ENCODE peak calls at places on chromosome 12, in seven cellular contexts. X is heart left ventricle, F is tibial nerve, B is right lobe of liver, Z is adrenal gland, Y is ovary, C is esophagus squamous epithelium. D is an unnamed sample.

GRCh38 chr12:132153501-132154340 is 9.5 kb downstream of the NOC4L start:
- DNase-seq in Z (peak; percentile 70), F (peak; percentile 31), Y (peak; percentile 56), B (peak; percentile 62), C (no peak), X (peak; percentile 58), D (peak; percentile 69)

GRCh38 chr12:96103067-96103650 is 67.8 kb upstream of the LTA4H start:
- DNase-seq in C (no peak), F (no peak), B (no peak), Z (no peak), X (peak; percentile 61), Y (no peak), D (no peak)

GRCh38 chr12:107560194-107560905 is 125.2 kb upstream of the PWP1 start:
- DNase-seq in X (no peak), Y (no peak), B (no peak), C (no peak), F (no peak), Z (no peak), D (no peak)

GRCh38 chr12:116358850-116359761 is 81.6 kb upstream of the MED13L start:
- DNase-seq in B (peak; percentile 96), Z (peak; percentile 97), Y (peak; percentile 95), F (peak; percentile 92), C (peak; percentile 16), X (peak; percentile 97), D (peak; percentile 96)

GRCh38 chr12:88416786-88417185 is 163.5 kb downstream of the KITLG start:
- DNase-seq in Z (no peak), Y (no peak), F (no peak), B (no peak), C (no peak), X (no peak), D (no peak)

GRCh38 chr12:119036878-119037493 is 55.6 kb downstream of the SRRM4 start:
- DNase-seq in X (no peak), Z (peak; percentile 41), Y (no peak), B (no peak), C (no peak), F (peak; percentile 10), D (peak; percentile 57)

GRCh38 chr12:52380271-52380694 is 5.2 kb downstream of the KRT84 start:
- DNase-seq in F (no peak), B (no peak), X (no peak), Y (no peak), C (no peak), Z (peak; percentile 41), D (peak; percentile 48)

GRCh38 chr12:16605666-16606116 is 271 bp downstream of the LMO3 start:
- DNase-seq in X (no peak), Z (no peak), Y (peak; percentile 23), B (no peak), F (no peak), C (no peak), D (no peak)

GRCh38 chr12:6065131-6065871 is 59.2 kb downstream of the VWF start:
- DNase-seq in C (no peak), F (no peak), Y (no peak), X (peak; percentile 15), B (peak; percentile 54), Z (no peak), D (no peak)

GRCh38 chr12:92488735-92489134 is 214.1 kb upstream of the PLEKHG7 start:
- DNase-seq in F (no peak), B (no peak), Y (no peak), X (no peak), Z (no peak), C (no peak), D (no peak)

GRCh38 chr12:54592316-54592715 is 3.9 kb upstream of the PPP1R1A start:
- DNase-seq in C (no peak), F (no peak), B (no peak), Z (no peak), Y (no peak), X (no peak), D (no peak)

GRCh38 chr12:68809190-68810026 is 1.4 kb downstream of the MDM2 start:
- DNase-seq in Y (no peak), F (no peak), C (no peak), B (no peak), Z (no peak), X (no peak), D (no peak)
- H3K27ac ChIP-seq in Y (no peak overlapping the region), F (peak overlapping the region; percentile 96), C (peak overlapping the region; percentile 100), B (peak overlapping the region; percentile 99), Z (peak overlapping the region; percentile 98), X (peak overlapping the region; percentile 92), D (peak overlapping the region; percentile 96)

DNA sequence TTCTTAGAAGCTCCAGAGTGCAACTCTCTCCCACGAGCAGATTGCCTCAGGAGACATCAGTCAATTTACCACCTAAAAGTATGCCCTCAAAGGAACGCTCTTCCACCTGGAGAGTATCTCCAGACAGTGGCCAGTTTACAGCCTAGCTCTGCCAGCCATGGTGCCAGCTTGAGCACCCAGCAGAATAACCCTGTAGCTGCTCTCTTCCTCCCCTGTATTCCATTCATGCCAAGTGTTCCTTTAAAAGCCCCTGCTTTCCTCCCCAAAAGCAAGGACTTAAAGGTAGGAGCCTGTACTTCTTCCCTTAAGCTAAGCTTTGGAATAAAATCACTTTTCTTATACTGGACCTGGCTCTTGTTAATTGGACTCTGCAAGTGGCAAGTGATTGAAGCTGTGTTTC is 245.4 kb upstream of the TMEM132C start:
- DNase-seq in X (no peak), Y (no peak), Z (no peak), F (no peak), B (no peak), C (no peak), D (no peak)
- H3K4me1 ChIP-seq in X (no peaks in the 10 kb centered on the region), Y (no peaks in the 10 kb centered on the region), Z (no peaks in the 10 kb centered on the region), F (no peaks in the 10 kb centered on the region), B (no peaks in the 10 kb centered on the region), C (no peaks in the 10 kb centered on the region), D (peaks cover 3% of the 10 kb centered on the region)

GRCh38 chr12:30822385-30823139 is 67.8 kb upstream of the CAPRIN2 start:
- DNase-seq in Z (peak; percentile 66), F (peak; percentile 47), B (peak; percentile 89), X (peak; percentile 63), C (no peak), Y (peak; percentile 49), D (peak; percentile 70)
- TF ChIP-seq POLR2A in Z (no peak), F (no peak), B (peak; percentile 32), X (peak; percentile 29), C (no peak), Y (no peak), D (no peak)

DNA sequence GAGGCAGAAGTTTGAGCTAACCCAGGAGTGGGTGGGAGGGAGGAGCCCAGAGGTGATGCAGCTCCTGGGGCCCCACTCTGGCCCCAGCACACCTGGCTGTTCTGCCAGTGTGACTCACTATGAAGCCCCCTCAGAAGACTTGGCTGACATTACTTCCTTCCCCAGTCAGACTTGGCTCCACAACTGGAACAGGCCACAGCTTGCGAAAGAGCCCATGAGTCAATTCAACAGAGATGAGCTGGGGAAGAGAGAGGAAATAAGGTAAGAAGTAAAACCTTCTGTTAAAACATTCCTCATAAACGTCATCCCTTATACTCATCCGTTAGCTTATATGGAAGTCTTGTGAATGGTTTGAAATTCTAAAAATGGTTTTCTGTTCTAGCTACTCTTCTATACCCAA is 245.9 kb downstream of the ADAMTS20 start:
- DNase-seq in X (peak; percentile 35), F (no peak), Y (no peak), B (no peak), C (no peak), Z (no peak), D (no peak)
- H3K27ac ChIP-seq in X (no peak overlapping the region), F (no peak overlapping the region), Y (no peak overlapping the region), B (no peak overlapping the region), C (no peak overlapping the region), Z (no peak overlapping the region), D (no peak overlapping the region)

GRCh38 chr12:56126732-56127239 is 1.3 kb upstream of the ESYT1 start:
- DNase-seq in B (no peak), C (no peak), Y (no peak), Z (no peak), X (no peak), F (no peak), D (no peak)
- H3K4me1 ChIP-seq in B (peaks cover 54% of the 10 kb centered on the region), C (peaks cover 30% of the 10 kb centered on the region), Y (peaks cover 9% of the 10 kb centered on the region), Z (peaks cover 13% of the 10 kb centered on the region), X (peaks cover 58% of the 10 kb centered on the region), F (peaks cover 5% of the 10 kb centered on the region), D (peaks cover 26% of the 10 kb centered on the region)

GRCh38 chr12:120763250-120763649 is 37.6 kb downstream of the ACADS start:
- DNase-seq in F (no peak), X (no peak), B (no peak), Z (no peak), C (no peak), Y (no peak), D (no peak)
- TF ChIP-seq POLR2A in F (no peak), X (no peak), B (no peak), Z (no peak), C (no peak), Y (no peak), D (no peak)

DNA sequence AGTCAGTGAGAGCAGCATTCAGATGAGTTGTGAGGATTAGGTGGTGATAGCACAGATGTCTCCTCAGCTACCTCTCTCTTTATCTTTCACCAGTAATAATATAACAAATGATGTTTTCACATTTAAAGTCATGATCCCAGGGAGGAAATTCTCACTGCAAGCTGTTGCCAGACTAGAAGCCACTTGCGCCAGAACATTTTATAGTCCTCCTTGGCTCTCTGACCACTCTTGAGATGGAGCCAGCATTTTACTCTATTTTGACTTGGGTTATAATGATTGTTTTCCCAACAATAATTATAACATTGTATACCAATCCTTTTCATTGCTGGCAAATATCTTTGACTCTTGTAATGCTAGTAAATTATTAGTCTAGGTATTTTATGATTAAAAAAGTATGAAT is 443.1 kb downstream of the AEBP2 start:
- DNase-seq in Y (no peak), C (no peak), Z (no peak), F (no peak), X (no peak), B (no peak), D (no peak)
- H3K27ac ChIP-seq in Y (no peak overlapping the region), C (peak overlapping the region; percentile 22), Z (no peak overlapping the region), F (no peak overlapping the region), X (no peak overlapping the region), B (no peak overlapping the region), D (no peak overlapping the region)